ENCODE peak calls at places on chromosomes 6 and 20, in eight cellular contexts. One of them, this sample, is unnamed.

GRCh38 chr20:51342510-51343236 is 199.8 kb downstream of the NFATC2 start:
- DNase-seq in cardiac muscle cell: no peak
- DNase-seq in foreskin fibroblast: no peak
- DNase-seq in neuronal stem cell: no peak
- DNase-seq in lower lobe of right lung: no peak
- DNase-seq in naive thymus-derived CD4-positive, alpha-beta T cell: no peak
- DNase-seq in HCT116: no peak
- DNase-seq in small intestine: no peak
- DNase-seq in this sample: no peak

GRCh38 chr6:74073429-74073828 is 377.4 kb downstream of the CD109 start:
- DNase-seq in cardiac muscle cell: no peak
- DNase-seq in foreskin fibroblast: peak
- DNase-seq in neuronal stem cell: no peak
- DNase-seq in lower lobe of right lung: no peak
- DNase-seq in naive thymus-derived CD4-positive, alpha-beta T cell: no peak
- DNase-seq in HCT116: peak
- DNase-seq in small intestine: no peak
- DNase-seq in this sample: no peak

GRCh38 chr6:31214516-31214915 is 44.0 kb upstream of the POU5F1 start:
- DNase-seq in cardiac muscle cell: no peak
- DNase-seq in foreskin fibroblast: peak
- DNase-seq in neuronal stem cell: no peak
- DNase-seq in lower lobe of right lung: no peak
- DNase-seq in naive thymus-derived CD4-positive, alpha-beta T cell: no peak
- DNase-seq in HCT116: no peak
- DNase-seq in small intestine: no peak
- DNase-seq in this sample: no peak

GRCh38 chr6:21937466-21937865 is 343.9 kb downstream of the SOX4 start:
- DNase-seq in cardiac muscle cell: peak
- DNase-seq in foreskin fibroblast: no peak
- DNase-seq in neuronal stem cell: no peak
- DNase-seq in lower lobe of right lung: no peak
- DNase-seq in naive thymus-derived CD4-positive, alpha-beta T cell: no peak
- DNase-seq in HCT116: no peak
- DNase-seq in small intestine: no peak
- DNase-seq in this sample: no peak

GRCh38 chr20:37504404-37505096 is 16.5 kb upstream of the NNAT start:
- DNase-seq in cardiac muscle cell: no peak
- DNase-seq in foreskin fibroblast: no peak
- DNase-seq in neuronal stem cell: no peak
- DNase-seq in lower lobe of right lung: no peak
- DNase-seq in naive thymus-derived CD4-positive, alpha-beta T cell: no peak
- DNase-seq in HCT116: no peak
- DNase-seq in small intestine: no peak
- DNase-seq in this sample: no peak

GRCh38 chr20:54726687-54727086 is 251.3 kb downstream of the DOK5 start:
- DNase-seq in cardiac muscle cell: no peak
- DNase-seq in foreskin fibroblast: no peak
- DNase-seq in neuronal stem cell: no peak
- DNase-seq in lower lobe of right lung: no peak
- DNase-seq in naive thymus-derived CD4-positive, alpha-beta T cell: no peak
- DNase-seq in HCT116: no peak
- DNase-seq in small intestine: no peak
- DNase-seq in this sample: peak

GRCh38 chr6:160015778-160016684 is 47.1 kb downstream of the IGF2R start:
- DNase-seq in cardiac muscle cell: no peak
- DNase-seq in foreskin fibroblast: no peak
- DNase-seq in neuronal stem cell: no peak
- DNase-seq in lower lobe of right lung: no peak
- DNase-seq in naive thymus-derived CD4-positive, alpha-beta T cell: peak
- DNase-seq in HCT116: no peak
- DNase-seq in small intestine: peak
- DNase-seq in this sample: peak

GRCh38 chr20:48789185-48789668 is 38.6 kb downstream of the PREX1 start:
- DNase-seq in cardiac muscle cell: no peak
- DNase-seq in foreskin fibroblast: no peak
- DNase-seq in neuronal stem cell: no peak
- DNase-seq in lower lobe of right lung: no peak
- DNase-seq in naive thymus-derived CD4-positive, alpha-beta T cell: no peak
- DNase-seq in HCT116: no peak
- DNase-seq in small intestine: no peak
- DNase-seq in this sample: no peak

GRCh38 chr6:130547723-130548122 is 181.9 kb downstream of the TMEM200A start:
- DNase-seq in cardiac muscle cell: no peak
- DNase-seq in foreskin fibroblast: no peak
- DNase-seq in neuronal stem cell: no peak
- DNase-seq in lower lobe of right lung: no peak
- DNase-seq in naive thymus-derived CD4-positive, alpha-beta T cell: no peak
- DNase-seq in HCT116: no peak
- DNase-seq in small intestine: no peak
- DNase-seq in this sample: no peak

GRCh38 chr6:2794171-2794730 is 29.1 kb downstream of the WRNIP1 start:
- DNase-seq in cardiac muscle cell: no peak
- DNase-seq in foreskin fibroblast: peak
- DNase-seq in neuronal stem cell: no peak
- DNase-seq in lower lobe of right lung: no peak
- DNase-seq in naive thymus-derived CD4-positive, alpha-beta T cell: no peak
- DNase-seq in HCT116: no peak
- DNase-seq in small intestine: no peak
- DNase-seq in this sample: no peak

GRCh38 chr6:153563001-153563400 is 431.9 kb upstream of the RGS17 start:
- DNase-seq in cardiac muscle cell: no peak
- DNase-seq in foreskin fibroblast: no peak
- DNase-seq in neuronal stem cell: no peak
- DNase-seq in lower lobe of right lung: no peak
- DNase-seq in naive thymus-derived CD4-positive, alpha-beta T cell: no peak
- DNase-seq in HCT116: peak
- DNase-seq in small intestine: no peak
- DNase-seq in this sample: no peak

GRCh38 chr20:63082308-63082938 is 75.7 kb upstream of the BHLHE23 start:
- DNase-seq in cardiac muscle cell: peak
- DNase-seq in foreskin fibroblast: peak
- DNase-seq in neuronal stem cell: peak
- DNase-seq in lower lobe of right lung: peak
- DNase-seq in naive thymus-derived CD4-positive, alpha-beta T cell: peak
- DNase-seq in HCT116: no peak
- DNase-seq in small intestine: no peak
- DNase-seq in this sample: no peak

DNA sequence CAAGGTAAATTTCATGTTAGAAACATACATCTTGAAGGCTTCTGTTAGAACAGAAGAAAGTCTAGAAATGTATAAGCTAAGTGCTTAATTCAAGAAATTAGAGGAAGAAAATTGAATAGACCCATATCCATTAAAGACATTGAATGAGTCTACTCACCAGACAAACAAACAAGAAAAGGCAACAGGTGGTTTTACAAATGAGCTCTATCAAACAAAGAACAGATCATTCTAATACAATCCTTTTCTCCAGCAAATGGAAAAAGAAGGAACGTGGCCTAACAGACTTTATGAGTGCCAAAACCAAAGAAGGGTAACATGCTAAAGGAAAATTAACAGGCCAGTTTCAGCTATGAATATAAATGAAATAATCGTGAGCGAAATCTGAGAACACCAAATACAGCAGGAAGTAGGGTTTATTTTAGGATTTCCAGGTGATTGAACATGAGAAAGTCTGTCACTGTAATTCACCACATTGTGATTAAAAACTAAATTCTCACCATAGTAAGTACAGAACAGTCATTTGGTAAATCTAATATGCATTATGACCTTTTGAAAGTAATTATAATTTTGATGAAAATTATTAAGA is 22.6 kb downstream of the MTHFD1L start:
- DNase-seq in cardiac muscle cell: no peak
- DNase-seq in foreskin fibroblast: no peak
- DNase-seq in neuronal stem cell: no peak
- DNase-seq in lower lobe of right lung: no peak
- DNase-seq in naive thymus-derived CD4-positive, alpha-beta T cell: no peak
- DNase-seq in HCT116: no peak
- DNase-seq in small intestine: no peak
- DNase-seq in this sample: no peak
- H3K4me3 ChIP-seq in cardiac muscle cell: no peak
- H3K4me3 ChIP-seq in foreskin fibroblast: no peak
- H3K4me3 ChIP-seq in neuronal stem cell: no peak
- H3K4me3 ChIP-seq in lower lobe of right lung: no peak
- H3K4me3 ChIP-seq in naive thymus-derived CD4-positive, alpha-beta T cell: no peak
- H3K4me3 ChIP-seq in HCT116: no peak
- H3K4me3 ChIP-seq in small intestine: no peak
- H3K4me3 ChIP-seq in this sample: no peak

GRCh38 chr6:70370496-70370895 is 42.8 kb upstream of the FAM135A start:
- DNase-seq in cardiac muscle cell: no peak
- DNase-seq in foreskin fibroblast: no peak
- DNase-seq in neuronal stem cell: no peak
- DNase-seq in lower lobe of right lung: no peak
- DNase-seq in naive thymus-derived CD4-positive, alpha-beta T cell: no peak
- DNase-seq in HCT116: no peak
- DNase-seq in small intestine: no peak
- DNase-seq in this sample: no peak
- H3K4me3 ChIP-seq in cardiac muscle cell: no peak
- H3K4me3 ChIP-seq in foreskin fibroblast: no peak
- H3K4me3 ChIP-seq in neuronal stem cell: no peak
- H3K4me3 ChIP-seq in lower lobe of right lung: no peak
- H3K4me3 ChIP-seq in naive thymus-derived CD4-positive, alpha-beta T cell: no peak
- H3K4me3 ChIP-seq in HCT116: no peak
- H3K4me3 ChIP-seq in small intestine: no peak
- H3K4me3 ChIP-seq in this sample: no peak

GRCh38 chr20:3172933-3173581 is at the start of gene LZTS3:
- DNase-seq in cardiac muscle cell: no peak
- DNase-seq in foreskin fibroblast: peak
- DNase-seq in neuronal stem cell: peak
- DNase-seq in lower lobe of right lung: peak
- DNase-seq in naive thymus-derived CD4-positive, alpha-beta T cell: peak
- DNase-seq in HCT116: no peak
- DNase-seq in small intestine: peak
- DNase-seq in this sample: peak
- H3K4me3 ChIP-seq in cardiac muscle cell: peak
- H3K4me3 ChIP-seq in foreskin fibroblast: peak
- H3K4me3 ChIP-seq in neuronal stem cell: peak
- H3K4me3 ChIP-seq in lower lobe of right lung: peak
- H3K4me3 ChIP-seq in naive thymus-derived CD4-positive, alpha-beta T cell: peak
- H3K4me3 ChIP-seq in HCT116: peak
- H3K4me3 ChIP-seq in small intestine: peak
- H3K4me3 ChIP-seq in this sample: peak

DNA sequence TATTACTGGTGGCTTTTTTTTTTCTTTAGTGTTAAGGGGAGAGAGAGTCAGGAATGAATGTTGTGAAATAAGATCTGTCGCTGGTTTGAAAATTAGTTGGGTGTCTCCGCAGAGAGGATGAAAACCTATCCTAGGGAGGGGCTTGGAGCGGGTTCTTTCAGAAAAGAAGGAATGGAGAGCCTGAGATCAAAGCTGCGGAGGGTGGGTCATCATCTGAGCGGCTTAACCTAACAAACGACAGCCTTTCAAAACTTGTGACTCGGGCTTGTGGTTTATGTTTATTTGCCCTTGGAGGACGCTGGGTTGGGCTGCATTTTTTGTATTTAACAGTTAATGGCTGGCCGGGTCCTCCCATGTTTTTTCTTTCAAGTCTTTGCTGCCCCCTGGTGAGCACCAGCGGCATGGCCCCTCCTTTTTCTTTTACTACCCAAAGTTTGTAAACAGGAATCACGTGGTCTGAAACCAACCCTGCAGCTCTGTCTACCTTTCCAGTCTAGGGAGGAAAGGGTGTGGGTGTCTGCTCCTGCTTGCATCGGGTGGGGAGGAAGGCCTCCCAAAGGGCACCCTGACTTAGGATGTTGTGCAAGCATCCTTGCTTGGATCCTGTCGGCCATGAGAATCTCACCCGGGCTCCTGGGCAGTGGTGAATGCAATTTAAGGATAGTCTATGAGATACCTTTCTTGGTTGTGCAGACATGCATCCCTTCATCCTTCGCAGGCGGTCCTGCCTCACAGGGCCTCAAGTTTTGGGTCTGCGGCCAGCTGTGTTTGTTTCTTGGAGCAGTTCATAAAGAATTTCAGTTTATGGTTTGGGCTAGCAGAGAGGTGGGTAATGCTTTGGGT is 2.2 kb downstream of the PIM1 start:
- DNase-seq in cardiac muscle cell: peak
- DNase-seq in foreskin fibroblast: peak
- DNase-seq in neuronal stem cell: peak
- DNase-seq in lower lobe of right lung: peak
- DNase-seq in naive thymus-derived CD4-positive, alpha-beta T cell: peak
- DNase-seq in HCT116: peak
- DNase-seq in small intestine: peak
- DNase-seq in this sample: peak
- H3K4me3 ChIP-seq in cardiac muscle cell: peak
- H3K4me3 ChIP-seq in foreskin fibroblast: peak
- H3K4me3 ChIP-seq in neuronal stem cell: peak
- H3K4me3 ChIP-seq in lower lobe of right lung: peak
- H3K4me3 ChIP-seq in naive thymus-derived CD4-positive, alpha-beta T cell: peak
- H3K4me3 ChIP-seq in HCT116: peak
- H3K4me3 ChIP-seq in small intestine: peak
- H3K4me3 ChIP-seq in this sample: no peak

This sample was measured in Jurkat, Clone E6-1.